ENCODE peak calls at places on chromosomes 3 and 15, in six cellular contexts. P is activated T-helper 9 cell treated with anti-CD3 and anti-CD28 coated beads, Interleukin-2, amount 50 U/mL, for 16 hours; B is AG20443; S is ELR; G is OCI-LY7; M is nucleus accumbens. A is an unnamed sample.

GRCh38 chr3:98798820-98799219 is 35.7 kb downstream of the ST3GAL6 start:
- DNase-seq in P (no peak), B (no peak), S (no peak), G (no peak), M (no peak), A (no peak)

GRCh38 chr15:63073497-63074172 is 31.1 kb downstream of the TPM1 start:
- DNase-seq in P (no peak), B (no peak), S (no peak), G (no peak), M (no peak), A (no peak)

GRCh38 chr3:134033315-134033996 is 3.7 kb upstream of the SLCO2A1 start:
- DNase-seq in P (no peak), B (no peak), S (no peak), G (no peak), M (no peak), A (no peak)

GRCh38 chr3:163391407-163392181 is 1686.7 kb downstream of the SI start:
- DNase-seq in P (no peak), B (no peak), S (no peak), G (no peak), M (no peak), A (no peak)

GRCh38 chr3:197008436-197009209 is 21.0 kb downstream of the MELTF start:
- DNase-seq in P (no peak), B (no peak), S (no peak), G (no peak), M (no peak), A (no peak)

GRCh38 chr3:29759443-29760033 is 478.7 kb downstream of the RBMS3 start:
- DNase-seq in P (no peak), B (no peak), S (peak; percentile 16), G (no peak), M (no peak), A (no peak)

GRCh38 chr3:149471991-149472390 is 2.5 kb upstream of the TM4SF4 start:
- DNase-seq in P (no peak), B (no peak), S (peak; percentile 57), G (no peak), M (no peak), A (no peak)

GRCh38 chr3:23302276-23302675 is 99.1 kb downstream of the UBE2E2 start:
- DNase-seq in P (no peak), B (peak; percentile 16), S (no peak), G (no peak), M (no peak), A (no peak)

GRCh38 chr3:128174645-128175590 is 21.6 kb downstream of the EEFSEC start:
- DNase-seq in P (no peak), B (no peak), S (no peak), G (no peak), M (no peak), A (no peak)

GRCh38 chr15:96340611-96341464 is 10.3 kb downstream of the NR2F2 start:
- DNase-seq in P (no peak), B (peak; percentile 70), S (peak; percentile 48), G (no peak), M (no peak), A (no peak)

GRCh38 chr3:168671091-168671490 is 575.4 kb upstream of the GOLIM4 start:
- DNase-seq in P (no peak), B (no peak), S (no peak), G (no peak), M (no peak), A (no peak)

GRCh38 chr3:157369712-157370447 is 66.8 kb upstream of the PTX3 start:
- DNase-seq in P (no peak), B (no peak), S (no peak), G (no peak), M (no peak), A (no peak)

GRCh38 chr15:38868326-38869114 is 303.9 kb upstream of the RASGRP1 start:
- DNase-seq in P (no peak), B (peak; percentile 89), S (peak; percentile 96), G (no peak), M (no peak), A (no peak)

GRCh38 chr15:34206016-34206415 is 3.9 kb downstream of the KATNBL1 start:
- DNase-seq in P (no peak), B (no peak), S (peak; percentile 76), G (no peak), M (no peak), A (no peak)

GRCh38 chr3:45666729-45667440 is 22.3 kb upstream of the SACM1L start:
- DNase-seq in P (no peak), B (no peak), S (peak; percentile 80), G (no peak), M (no peak), A (no peak)

GRCh38 chr15:44102675-44103254 is 92.3 kb downstream of the FRMD5 start:
- DNase-seq in P (no peak), B (peak; percentile 83), S (peak; percentile 95), G (no peak), M (peak; percentile 61), A (no peak)

GRCh38 chr15:66692808-66693596 is 9.0 kb upstream of the SMAD6 start:
- DNase-seq in P (no peak), B (no peak), S (no peak), G (peak; percentile 85), M (no peak), A (no peak)

GRCh38 chr3:185057829-185058228 is 95.0 kb downstream of the C3orf70 start:
- DNase-seq in P (no peak), B (no peak), S (no peak), G (no peak), M (no peak), A (no peak)

GRCh38 chr15:47961401-47962090 is 159.2 kb upstream of the SLC24A5 start:
- DNase-seq in P (no peak), B (no peak), S (no peak), G (no peak), M (no peak), A (no peak)

GRCh38 chr15:98003528-98003927 is 43.0 kb downstream of the ARRDC4 start:
- DNase-seq in P (no peak), B (no peak), S (no peak), G (no peak), M (no peak), A (no peak)

GRCh38 chr15:76565366-76565765 is 228.8 kb downstream of the ISL2 start:
- DNase-seq in P (no peak), B (no peak), S (no peak), G (no peak), M (no peak), A (no peak)

GRCh38 chr15:59892995-59893394 is 111.1 kb upstream of the FOXB1 start:
- DNase-seq in P (no peak), B (peak; percentile 30), S (peak; percentile 23), G (no peak), M (no peak), A (no peak)

GRCh38 chr3:99472385-99472784 is 166.0 kb upstream of the COL8A1 start:
- DNase-seq in P (no peak), B (no peak), S (no peak), G (no peak), M (no peak), A (no peak)

GRCh38 chr3:42228796-42229195 is 37.2 kb downstream of the CCK start:
- DNase-seq in P (no peak), B (no peak), S (peak; percentile 56), G (peak; percentile 63), M (no peak), A (no peak)

GRCh38 chr15:77020348-77021087 is 25.6 kb downstream of the PSTPIP1 start:
- DNase-seq in P (no peak), B (no peak), S (no peak), G (no peak), M (no peak), A (no peak)

GRCh38 chr3:119443179-119443578 is 20.2 kb downstream of the TMEM39A start:
- DNase-seq in P (no peak), B (no peak), S (no peak), G (no peak), M (no peak), A (no peak)

GRCh38 chr3:12187448-12188327 is 29.0 kb upstream of the TIMP4 start:
- DNase-seq in P (peak; percentile 39), B (peak; percentile 55), S (peak; percentile 42), G (no peak), M (no peak), A (no peak)

GRCh38 chr3:8560608-8561007 is 59.0 kb downstream of the LMCD1 start:
- DNase-seq in P (no peak), B (peak; percentile 34), S (peak; percentile 17), G (no peak), M (no peak), A (no peak)

GRCh38 chr3:191473766-191474198 is 12.8 kb downstream of the PYDC2 start:
- DNase-seq in P (no peak), B (no peak), S (no peak), G (no peak), M (no peak), A (no peak)

GRCh38 chr3:114850913-114851312 is 296.2 kb downstream of the ZBTB20 start:
- DNase-seq in P (no peak), B (peak; percentile 26), S (peak; percentile 19), G (no peak), M (no peak), A (no peak)

GRCh38 chr3:190853464-190853863 is 9.0 kb downstream of the GMNC start:
- DNase-seq in P (no peak), B (no peak), S (no peak), G (no peak), M (no peak), A (no peak)

A was measured in anterior cingulate cortex.